ENCODE peak calls at places on chromosomes 2 and 18, in six cellular contexts. N is tibial nerve, K is stomach, Y is spleen, G is A549, F is body of pancreas. E is an unnamed sample.

GRCh38 chr2:46852124-46852523 is 63.5 kb downstream of the MCFD2 start:
- DNase-seq in N (no peak), K (no peak), Y (no peak), G (no peak), F (no peak), E (no peak)

GRCh38 chr2:156896294-156896693 is 361.2 kb upstream of the GALNT5 start:
- DNase-seq in N (no peak), K (no peak), Y (no peak), G (no peak), F (no peak), E (no peak)

GRCh38 chr2:181457741-181458425 is 697 bp downstream of the ITGA4 start:
- DNase-seq in N (peak), K (peak), Y (peak), G (no peak), F (peak), E (peak)

GRCh38 chr2:55839182-55839819 is 84.3 kb downstream of the EFEMP1 start:
- DNase-seq in N (no peak), K (peak), Y (no peak), G (peak), F (peak), E (no peak)

GRCh38 chr2:238890806-238891666 is 43.2 kb downstream of the TWIST2 start:
- DNase-seq in N (no peak), K (no peak), Y (no peak), G (no peak), F (no peak), E (no peak)

GRCh38 chr2:59366288-59366687 is 1125.2 kb upstream of the FANCL start:
- DNase-seq in N (no peak), K (no peak), Y (no peak), G (no peak), F (no peak), E (no peak)

GRCh38 chr2:133773862-133774674 is 205.8 kb upstream of the NCKAP5 start:
- DNase-seq in N (peak), K (no peak), Y (no peak), G (no peak), F (no peak), E (no peak)

GRCh38 chr2:143891879-143892308 is 628.0 kb downstream of the ZEB2 start:
- DNase-seq in N (no peak), K (no peak), Y (no peak), G (no peak), F (no peak), E (no peak)

GRCh38 chr2:501130-501529 is 176.1 kb downstream of the TMEM18 start:
- DNase-seq in N (no peak), K (no peak), Y (no peak), G (peak), F (no peak), E (no peak)

GRCh38 chr2:224412064-224412921 is 10.4 kb upstream of the FAM124B start:
- DNase-seq in N (no peak), K (no peak), Y (no peak), G (no peak), F (no peak), E (no peak)

GRCh38 chr18:78595924-78596573 is 383.6 kb upstream of the SALL3 start:
- DNase-seq in N (no peak), K (no peak), Y (no peak), G (no peak), F (no peak), E (no peak)

GRCh38 chr2:218017211-218018053 is 14.6 kb upstream of the TNS1 start:
- DNase-seq in N (no peak), K (no peak), Y (peak), G (no peak), F (peak), E (no peak)

GRCh38 chr2:230684222-230685164 is 28.1 kb upstream of the CAB39 start:
- DNase-seq in N (no peak), K (peak), Y (no peak), G (peak), F (no peak), E (no peak)

GRCh38 chr2:38572167-38572566 is 30.6 kb downstream of the HNRNPLL start:
- DNase-seq in N (no peak), K (no peak), Y (no peak), G (no peak), F (peak), E (peak)

GRCh38 chr2:33375054-33375453 is 101.4 kb upstream of the RASGRP3 start:
- DNase-seq in N (no peak), K (no peak), Y (no peak), G (no peak), F (no peak), E (no peak)

GRCh38 chr18:245282-245847 is 22.5 kb downstream of the THOC1 start:
- DNase-seq in N (no peak), K (no peak), Y (no peak), G (no peak), F (no peak), E (no peak)

GRCh38 chr2:176653856-176654443 is 384.7 kb downstream of the MTX2 start:
- DNase-seq in N (no peak), K (peak), Y (peak), G (peak), F (peak), E (peak)

GRCh38 chr18:57086163-57086562 is 60.7 kb upstream of the BOD1L2 start:
- DNase-seq in N (no peak), K (no peak), Y (no peak), G (no peak), F (no peak), E (no peak)

GRCh38 chr2:47056374-47056773 is 98.7 kb downstream of the STPG4 start:
- DNase-seq in N (no peak), K (no peak), Y (no peak), G (no peak), F (no peak), E (peak)

GRCh38 chr18:13611616-13612110 is 114.7 kb downstream of the FAM210A start:
- DNase-seq in N (no peak), K (no peak), Y (peak), G (no peak), F (peak), E (no peak)

GRCh38 chr2:17416891-17417391 is 101.3 kb downstream of the RAD51AP2 start:
- DNase-seq in N (no peak), K (no peak), Y (no peak), G (no peak), F (no peak), E (no peak)

GRCh38 chr2:234335676-234336228 is 161.1 kb downstream of the ARL4C start:
- DNase-seq in N (peak), K (peak), Y (peak), G (peak), F (peak), E (peak)

GRCh38 chr2:10124538-10125045 is 2.1 kb downstream of the RRM2 start:
- DNase-seq in N (no peak), K (no peak), Y (peak), G (peak), F (peak), E (no peak)

GRCh38 chr2:65708129-65708528 is 275.7 kb upstream of the SPRED2 start:
- DNase-seq in N (no peak), K (no peak), Y (no peak), G (no peak), F (no peak), E (no peak)

GRCh38 chr2:118202707-118203303 is 114.5 kb downstream of the INSIG2 start:
- DNase-seq in N (no peak), K (no peak), Y (no peak), G (peak), F (peak), E (no peak)

GRCh38 chr18:21955757-21956652 is 213.4 kb upstream of the GATA6 start:
- DNase-seq in N (peak), K (peak), Y (peak), G (peak), F (peak), E (peak)

GRCh38 chr2:182186132-182186735 is 200.6 kb downstream of the PPP1R1C start:
- DNase-seq in N (no peak), K (no peak), Y (no peak), G (peak), F (no peak), E (no peak)

GRCh38 chr2:113257511-113258264 is 21.0 kb downstream of the PAX8 start:
- DNase-seq in N (no peak), K (no peak), Y (no peak), G (no peak), F (no peak), E (no peak)

GRCh38 chr18:59478591-59478990 is 119.5 kb upstream of the LMAN1 start:
- DNase-seq in N (no peak), K (no peak), Y (no peak), G (no peak), F (no peak), E (no peak)

GRCh38 chr18:902179-902718 is 2.4 kb upstream of the ADCYAP1 start:
- DNase-seq in N (no peak), K (no peak), Y (no peak), G (no peak), F (no peak), E (no peak)

GRCh38 chr18:48732767-48733424 is 194.1 kb downstream of the CTIF start:
- DNase-seq in N (no peak), K (no peak), Y (no peak), G (no peak), F (no peak), E (no peak)

GRCh38 chr2:120887844-120888243 is 152.2 kb downstream of the GLI2 start:
- DNase-seq in N (no peak), K (peak), Y (no peak), G (no peak), F (no peak), E (no peak)

GRCh38 chr18:9428862-9429661 is 46.3 kb upstream of the RALBP1 start:
- DNase-seq in N (no peak), K (no peak), Y (no peak), G (no peak), F (no peak), E (no peak)

GRCh38 chr2:120888851-120889250 is 153.2 kb downstream of the GLI2 start:
- DNase-seq in N (no peak), K (no peak), Y (no peak), G (no peak), F (no peak), E (no peak)

GRCh38 chr2:235366847-235367246 is 127.0 kb upstream of the AGAP1 start:
- DNase-seq in N (no peak), K (no peak), Y (no peak), G (no peak), F (no peak), E (no peak)

GRCh38 chr2:42618972-42619371 is 50.5 kb downstream of the MTA3 start:
- DNase-seq in N (no peak), K (no peak), Y (no peak), G (peak), F (no peak), E (no peak)
- TF ChIP-seq POLR2A in N (no peak), K (no peak), Y (no peak), G (no peak), F (no peak), E (no peak)

GRCh38 chr2:36481709-36482108 is 116.3 kb downstream of the FEZ2 start:
- DNase-seq in N (no peak), K (no peak), Y (no peak), G (no peak), F (no peak), E (no peak)

GRCh38 chr2:36484454-36484853 is 113.5 kb downstream of the FEZ2 start:
- DNase-seq in N (no peak), K (no peak), Y (no peak), G (no peak), F (no peak), E (no peak)

GRCh38 chr2:36482576-36483214 is 115.3 kb downstream of the FEZ2 start:
- DNase-seq in N (no peak), K (no peak), Y (no peak), G (peak), F (peak), E (no peak)

GRCh38 chr2:36485521-36485920 is 112.4 kb downstream of the FEZ2 start:
- DNase-seq in N (no peak), K (no peak), Y (no peak), G (peak), F (peak), E (no peak)

DNA sequence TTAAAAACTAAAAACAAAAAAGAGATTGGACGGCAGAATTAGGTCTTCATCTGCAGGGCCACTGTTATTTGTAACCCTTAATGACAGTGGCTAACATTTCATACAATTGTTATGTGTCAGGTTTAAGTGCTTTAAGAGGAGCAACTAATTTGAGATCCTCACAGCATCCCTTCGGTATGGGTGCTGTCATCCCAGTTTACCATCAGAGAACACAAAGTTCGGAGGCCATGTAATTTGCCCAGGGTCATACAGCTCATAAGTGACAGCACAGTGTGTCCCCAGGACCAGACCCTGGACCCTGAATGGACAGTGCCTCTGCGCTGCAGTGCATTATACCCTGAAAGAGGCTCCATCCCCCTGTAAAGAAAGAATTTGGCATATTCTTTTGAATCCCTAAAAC is 114.7 kb downstream of the FEZ2 start:
- DNase-seq in N (no peak), K (no peak), Y (no peak), G (no peak), F (no peak), E (no peak)
- TF ChIP-seq POLR2A in N (no peak), K (no peak), Y (no peak), G (no peak), F (no peak), E (no peak)

DNA sequence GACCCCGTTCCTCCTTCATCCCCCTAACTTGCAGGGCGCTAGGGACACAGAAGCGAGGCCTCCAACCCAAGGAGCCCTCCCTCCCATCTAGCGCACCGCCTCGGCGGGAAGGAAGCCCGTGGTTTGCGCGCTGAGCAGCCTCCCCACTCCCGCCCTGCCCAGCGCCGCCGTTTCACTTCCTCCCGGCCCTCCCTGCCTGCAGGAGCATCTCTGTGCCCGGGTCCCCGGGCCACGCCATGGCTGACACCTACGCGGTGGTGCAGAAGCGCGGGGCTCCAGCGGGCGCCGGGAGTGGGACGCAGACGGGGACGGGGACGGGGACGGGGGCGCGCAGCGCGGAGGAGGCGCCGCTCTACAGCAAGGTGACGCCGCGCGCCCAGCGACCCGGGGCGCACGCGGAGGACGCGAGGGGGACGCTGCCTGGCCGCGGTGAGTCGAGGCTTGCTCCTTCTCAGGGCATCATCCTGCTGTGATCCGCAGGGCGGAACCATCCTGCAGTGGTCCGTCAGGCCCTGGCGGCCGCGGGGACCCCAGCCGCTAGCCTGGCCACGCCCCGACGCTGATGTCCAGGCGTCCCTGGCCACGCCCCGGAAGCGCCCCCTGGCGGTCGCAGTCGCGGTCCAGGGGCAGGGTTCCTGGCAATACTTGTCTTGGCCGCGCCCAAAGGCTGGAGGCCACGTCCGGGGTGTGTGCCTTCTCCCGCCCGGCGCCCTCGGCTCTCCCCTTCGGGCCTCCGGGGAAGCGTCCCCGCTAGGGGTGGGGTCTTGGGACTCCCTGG is 16.4 kb downstream of the PTPN18 start:
- DNase-seq in N (peak), K (peak), Y (peak), G (peak), F (peak), E (peak)
- TF ChIP-seq POLR2A in N (peak), K (no peak), Y (no peak), G (peak), F (peak), E (peak)

DNA sequence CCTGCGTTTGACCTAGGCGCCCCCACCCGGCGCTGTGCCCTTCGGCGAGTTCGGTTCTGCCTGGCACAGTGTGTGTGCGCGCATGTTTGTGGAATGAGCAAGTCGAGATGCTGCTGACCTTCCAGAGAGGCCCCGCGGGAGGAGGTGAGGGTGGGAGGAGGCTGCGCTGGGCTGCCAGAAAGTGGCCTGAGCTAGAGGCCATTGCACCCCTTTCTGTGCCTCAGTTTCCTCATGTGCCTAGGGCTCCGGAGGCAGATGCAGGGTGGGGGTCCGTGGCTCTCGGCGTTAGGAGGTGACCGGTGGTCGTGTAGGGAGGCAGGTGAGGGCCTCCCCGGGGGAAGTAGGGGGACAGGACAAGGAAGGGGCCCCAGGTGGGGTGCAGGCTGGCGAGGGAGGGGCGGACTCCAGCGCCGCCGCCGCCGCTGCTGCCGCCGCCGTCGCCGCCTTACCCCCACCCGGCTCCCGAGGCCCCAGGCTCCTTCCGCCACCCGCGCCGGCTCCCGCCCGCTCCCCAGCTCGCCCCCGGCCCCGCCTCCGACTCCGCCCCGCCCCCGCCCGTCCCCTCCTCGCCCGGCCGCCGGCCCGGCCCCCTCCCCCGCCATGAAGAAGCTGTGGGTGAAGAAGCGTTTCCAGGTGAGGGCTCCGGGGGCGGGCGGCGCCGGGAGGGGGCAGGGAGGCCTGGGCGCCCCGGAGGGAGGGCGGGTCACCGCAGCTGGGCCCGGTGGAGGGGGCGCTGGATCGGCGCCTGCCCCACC is 7.0 kb downstream of the SPEG start:
- DNase-seq in N (no peak), K (peak), Y (peak), G (peak), F (peak), E (peak)
- TF ChIP-seq POLR2A in N (no peak), K (no peak), Y (no peak), G (no peak), F (no peak), E (peak)

E was measured in uterus.